ENCODE peak calls at places on chromosomes 7 and 10, in seven cellular contexts. D is mucosa of descending colon, N is astrocyte of the hippocampus, M is HTR-8/SVneo, H is heart left ventricle, W is ecto neural progenitor cell, A is SW480. G is an unnamed sample.

GRCh38 chr7:127786184-127786583 is 134.2 kb downstream of the SND1 start:
- DNase-seq in D (no peak), N (peak; percentile 30), M (no peak), H (no peak), W (no peak), A (no peak), G (no peak)

GRCh38 chr7:98802088-98802780 is 67.6 kb downstream of the TMEM130 start:
- DNase-seq in D (no peak), N (peak; percentile 94), M (peak; percentile 60), H (peak; percentile 44), W (peak; percentile 82), A (peak; percentile 73), G (no peak)

GRCh38 chr10:119734396-119735332 is 8.8 kb downstream of the INPP5F start:
- DNase-seq in D (no peak), N (peak; percentile 68), M (no peak), H (no peak), W (no peak), A (peak; percentile 59), G (no peak)

GRCh38 chr7:91784469-91784868 is 96.0 kb downstream of the MTERF1 start:
- DNase-seq in D (no peak), N (peak; percentile 66), M (peak; percentile 12), H (no peak), W (no peak), A (peak; percentile 83), G (no peak)

GRCh38 chr10:24920907-24921881 is 31.2 kb downstream of the PRTFDC1 start:
- DNase-seq in D (no peak), N (peak; percentile 92), M (peak; percentile 74), H (peak; percentile 61), W (no peak), A (no peak), G (peak; percentile 41)

GRCh38 chr7:158410720-158411119 is 176.9 kb downstream of the PTPRN2 start:
- DNase-seq in D (no peak), N (no peak), M (no peak), H (no peak), W (no peak), A (no peak), G (no peak)

GRCh38 chr7:151954866-151955820 is 1.1 kb upstream of the GALNTL5 start:
- DNase-seq in D (no peak), N (no peak), M (no peak), H (peak; percentile 36), W (no peak), A (no peak), G (no peak)

GRCh38 chr10:36634916-36635315 is 490.5 kb upstream of the ANKRD30A start:
- DNase-seq in D (no peak), N (peak; percentile 57), M (peak; percentile 27), H (no peak), W (no peak), A (no peak), G (no peak)

GRCh38 chr7:40299097-40299496 is 164.3 kb downstream of the SUGCT start:
- DNase-seq in D (no peak), N (peak; percentile 78), M (peak; percentile 26), H (no peak), W (no peak), A (peak; percentile 85), G (no peak)

GRCh38 chr7:137399827-137400823 is 56.6 kb upstream of the PTN start:
- DNase-seq in D (no peak), N (peak; percentile 66), M (no peak), H (no peak), W (no peak), A (no peak), G (no peak)

GRCh38 chr10:16803464-16803863 is 13.8 kb downstream of the RSU1 start:
- DNase-seq in D (no peak), N (no peak), M (no peak), H (no peak), W (no peak), A (no peak), G (no peak)

G was measured in left colon.